ENCODE peak calls at places on chromosomes 13 and 19, in seven cellular contexts. W is SK-N-SH; K is RWPE2; Y is mucosa of descending colon; D is CD8-positive, alpha-beta memory T cell; B is tibial nerve; U is psoas muscle. P is an unnamed sample. For H3K4me1 and H3K36me3, the result is how much of the 10 kb centered on the place peaks cover.

GRCh38 chr13:22793598-22794134 is 387.1 kb upstream of the SGCG start:
- DNase-seq in W (no peak), K (no peak), Y (no peak), D (no peak), B (no peak), U (no peak), P (no peak)

GRCh38 chr19:48975947-48976847 is 11.1 kb downstream of the FTL start:
- DNase-seq in W (peak), K (no peak), Y (no peak), D (no peak), B (no peak), U (no peak), P (no peak)

GRCh38 chr13:66367356-66367755 is 862.8 kb downstream of the PCDH9 start:
- DNase-seq in W (no peak), K (no peak), Y (no peak), D (no peak), B (no peak), U (no peak), P (no peak)

GRCh38 chr13:30158774-30159445 is 148.4 kb downstream of the KATNAL1 start:
- DNase-seq in W (no peak), K (no peak), Y (no peak), D (peak), B (peak), U (no peak), P (peak)

GRCh38 chr19:16462757-16463250 is 9.0 kb downstream of the EPS15L1 start:
- DNase-seq in W (no peak), K (no peak), Y (no peak), D (no peak), B (no peak), U (peak), P (peak)

GRCh38 chr13:30353060-30353459 is 45.7 kb upstream of the KATNAL1 start:
- DNase-seq in W (no peak), K (no peak), Y (no peak), D (no peak), B (no peak), U (no peak), P (no peak)

GRCh38 chr13:77751513-77752456 is 54.3 kb downstream of the SLAIN1 start:
- DNase-seq in W (peak), K (no peak), Y (no peak), D (peak), B (no peak), U (no peak), P (peak)

GRCh38 chr13:46041335-46041934 is 11.1 kb downstream of the ZC3H13 start:
- DNase-seq in W (no peak), K (no peak), Y (no peak), D (no peak), B (no peak), U (no peak), P (no peak)

GRCh38 chr13:41017153-41017552 is 2.0 kb downstream of the ELF1 start:
- DNase-seq in W (no peak), K (no peak), Y (no peak), D (peak), B (no peak), U (no peak), P (no peak)

GRCh38 chr19:29001006-29001921 is 211.7 kb downstream of the UQCRFS1 start:
- DNase-seq in W (no peak), K (peak), Y (no peak), D (no peak), B (no peak), U (no peak), P (no peak)

GRCh38 chr19:2049741-2050348 is 1.2 kb downstream of the MKNK2 start:
- DNase-seq in W (peak), K (peak), Y (peak), D (peak), B (peak), U (peak), P (peak)

GRCh38 chr19:4536798-4537197 is 1.8 kb upstream of the PLIN5 start:
- DNase-seq in W (peak), K (no peak), Y (no peak), D (no peak), B (no peak), U (no peak), P (peak)

GRCh38 chr19:4662812-4663211 is 7.3 kb downstream of the MYDGF start:
- DNase-seq in W (no peak), K (no peak), Y (no peak), D (no peak), B (no peak), U (no peak), P (no peak)

GRCh38 chr19:3012522-3013260 is 16.4 kb downstream of the TLE2 start:
- DNase-seq in W (no peak), K (no peak), Y (no peak), D (no peak), B (no peak), U (no peak), P (no peak)

GRCh38 chr13:62920181-62920580 is 1504.5 kb upstream of the PCDH20 start:
- DNase-seq in W (no peak), K (no peak), Y (no peak), D (no peak), B (no peak), U (no peak), P (no peak)

GRCh38 chr19:33235269-33235995 is 9.8 kb upstream of the SLC7A10 start:
- DNase-seq in W (peak), K (no peak), Y (peak), D (peak), B (peak), U (peak), P (peak)

GRCh38 chr19:35089554-35089953 is 26.1 kb upstream of the FXYD3 start:
- DNase-seq in W (no peak), K (no peak), Y (no peak), D (no peak), B (no peak), U (no peak), P (no peak)
- H3K4me1 ChIP-seq in W (under half), K (under half), Y (under half), D (under half), B (under half), U (under half), P (under half)

GRCh38 chr13:27650312-27650711 is 28.6 kb downstream of the POLR1D start:
- DNase-seq in W (no peak), K (no peak), Y (no peak), D (no peak), B (no peak), U (no peak), P (no peak)
- H3K4me3 ChIP-seq in W (no peak), K (no peak), Y (no peak), D (no peak), B (no peak), U (no peak), P (no peak)

GRCh38 chr19:55246462-55247451 is 12.1 kb downstream of the PPP6R1 start:
- DNase-seq in W (no peak), K (no peak), Y (peak), D (no peak), B (no peak), U (peak), P (no peak)
- H3K36me3 ChIP-seq in W (under half), K (under half), Y (under half), D (under half), B (half or more), U (under half), P (half or more)

GRCh38 chr19:44747739-44748425 is 626 bp upstream of the BCL3 start:
- DNase-seq in W (peak), K (peak), Y (peak), D (peak), B (no peak), U (peak), P (peak)
- H3K4me1 ChIP-seq in W (under half), K (under half), Y (half or more), D (under half), B (half or more), U (under half), P (under half)

GRCh38 chr19:47230122-47230920 is 678 bp downstream of the BBC3 start:
- DNase-seq in W (peak), K (no peak), Y (peak), D (peak), B (peak), U (peak), P (peak)

GRCh38 chr19:47230921-47231214 is at the start of gene BBC3:
- DNase-seq in W (no peak), K (no peak), Y (no peak), D (no peak), B (no peak), U (no peak), P (no peak)

GRCh38 chr19:47229674-47230121 is 1.3 kb downstream of the BBC3 start:
- DNase-seq in W (peak), K (no peak), Y (no peak), D (no peak), B (no peak), U (no peak), P (peak)

GRCh38 chr19:47231215-47232054 is 436 bp upstream of the BBC3 start:
- DNase-seq in W (peak), K (no peak), Y (peak), D (peak), B (peak), U (peak), P (peak)

GRCh38 chr19:47232422-47233211 is 1.6 kb upstream of the BBC3 start:
- DNase-seq in W (no peak), K (no peak), Y (peak), D (no peak), B (no peak), U (no peak), P (peak)
- H3K4me3 ChIP-seq in W (peak), K (peak), Y (peak), D (no peak), B (no peak), U (no peak), P (no peak)

DNA sequence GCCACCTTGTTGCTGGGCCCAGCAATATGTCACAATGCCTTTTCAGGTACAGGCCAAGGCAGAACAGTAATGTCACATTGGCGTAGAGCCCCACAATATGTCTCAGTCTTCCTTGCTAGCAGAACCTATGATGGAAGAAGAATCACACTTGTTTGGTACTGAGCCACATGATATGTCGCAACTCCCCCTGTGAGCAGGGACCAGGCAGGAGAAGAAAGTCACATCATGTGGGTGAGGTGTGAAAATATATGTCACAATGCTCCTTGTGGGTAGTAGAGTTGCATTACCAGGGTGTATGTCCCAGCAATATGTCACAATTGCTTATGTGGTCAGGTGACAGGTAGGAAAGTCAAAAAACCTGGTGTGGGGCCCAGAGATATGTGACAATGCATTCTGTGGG is 7.1 kb upstream of the ZNF91 start:
- DNase-seq in W (no peak), K (no peak), Y (no peak), D (no peak), B (no peak), U (no peak), P (no peak)
- H3K36me3 ChIP-seq in W (under half), K (under half), Y (under half), D (under half), B (under half), U (under half), P (under half)

GRCh38 chr19:17952041-17952976 is 14.6 kb upstream of the KCNN1 start:
- DNase-seq in W (peak), K (no peak), Y (no peak), D (peak), B (no peak), U (no peak), P (no peak)
- H3K4me1 ChIP-seq in W (under half), K (under half), Y (under half), D (under half), B (under half), U (under half), P (under half)

GRCh38 chr19:7655581-7655980 is 13.3 kb upstream of the RETN start:
- DNase-seq in W (no peak), K (no peak), Y (no peak), D (no peak), B (no peak), U (no peak), P (no peak)
- H3K4me3 ChIP-seq in W (no peak), K (no peak), Y (no peak), D (no peak), B (no peak), U (no peak), P (no peak)